ENCODE peak calls at places on chromosomes 7 and 10, in seven cellular contexts. S is aorta; R is AG04450; Y is ovary; N is lower lobe of right lung; V is CD8-positive, alpha-beta memory T cell; C is PC-9. X is an unnamed sample.

GRCh38 chr10:94546616-94547175 is 1.1 kb downstream of the HELLS start:
- DNase-seq in V (no peak), S (no peak), C (no peak), Y (no peak), N (no peak), R (no peak), X (no peak)

GRCh38 chr10:90862908-90863514 is 5.2 kb upstream of the HTR7 start:
- DNase-seq in V (no peak), R (no peak), C (no peak), Y (no peak), N (no peak), S (no peak), X (no peak)

GRCh38 chr10:59995862-59996261 is 89.5 kb upstream of the CCDC6 start:
- DNase-seq in S (no peak), N (no peak), V (no peak), Y (no peak), R (no peak), C (no peak), X (no peak)

GRCh38 chr7:157358041-157358752 is 21.4 kb downstream of the DNAJB6 start:
- DNase-seq in N (no peak), V (no peak), C (no peak), R (no peak), Y (no peak), S (no peak), X (no peak)

GRCh38 chr7:96407427-96407826 is 85.5 kb upstream of the SLC25A13 start:
- DNase-seq in C (no peak), R (no peak), V (no peak), Y (no peak), S (no peak), N (no peak), X (no peak)

GRCh38 chr7:22288212-22288611 is 68.7 kb downstream of the RAPGEF5 start:
- DNase-seq in V (no peak), R (no peak), S (no peak), N (no peak), Y (no peak), C (no peak), X (no peak)

GRCh38 chr7:65609131-65609530 is 235.5 kb downstream of the ZNF92 start:
- DNase-seq in N (no peak), V (no peak), S (no peak), R (no peak), C (no peak), Y (no peak), X (no peak)

GRCh38 chr7:107579546-107579880 is 533 bp upstream of the BCAP29 start:
- DNase-seq in S (no peak), R (no peak), V (no peak), C (no peak), Y (no peak), N (no peak), X (no peak)

GRCh38 chr10:56357018-56357417 is 4.0 kb downstream of the ZWINT start:
- DNase-seq in S (no peak), N (no peak), Y (no peak), R (no peak), C (no peak), V (no peak), X (no peak)

GRCh38 chr7:84981038-84981601 is 205.7 kb downstream of the SEMA3D start:
- DNase-seq in N (no peak), Y (no peak), S (no peak), C (peak), V (no peak), R (no peak), X (no peak)

GRCh38 chr10:87500646-87501048 is 4.0 kb upstream of the MINPP1 start:
- DNase-seq in V (no peak), C (no peak), R (no peak), S (no peak), Y (no peak), N (no peak), X (peak)

GRCh38 chr10:54880943-54881342 is 79.9 kb upstream of the PCDH15 start:
- DNase-seq in S (no peak), C (no peak), N (no peak), Y (no peak), V (no peak), R (no peak), X (no peak)

GRCh38 chr7:140225562-140226249 is 48.9 kb upstream of the KDM7A start:
- DNase-seq in S (no peak), R (no peak), N (no peak), V (peak), Y (no peak), C (no peak), X (no peak)

GRCh38 chr10:73647211-73647874 is 6.1 kb upstream of the MYOZ1 start:
- DNase-seq in N (peak), R (no peak), C (peak), Y (peak), V (peak), S (peak), X (no peak)

GRCh38 chr10:79244841-79245504 is 102.3 kb upstream of the PPIF start:
- DNase-seq in N (no peak), C (no peak), Y (no peak), R (no peak), S (no peak), V (no peak), X (no peak)

GRCh38 chr10:132859084-132859855 is 73.3 kb upstream of the NKX6-2 start:
- DNase-seq in N (peak), Y (no peak), R (no peak), V (no peak), C (no peak), S (peak), X (no peak)

GRCh38 chr10:107619124-107619523 is 454.6 kb upstream of the SORCS1 start:
- DNase-seq in S (no peak), R (no peak), V (no peak), N (no peak), Y (no peak), C (no peak), X (no peak)

GRCh38 chr10:126242352-126243260 is 145.7 kb downstream of the ADAM12 start:
- DNase-seq in V (no peak), N (no peak), C (no peak), Y (peak), R (peak), S (no peak), X (no peak)

GRCh38 chr10:59106441-59106840 is 70.0 kb upstream of the PHYHIPL start:
- DNase-seq in N (no peak), S (no peak), V (no peak), C (no peak), R (no peak), Y (no peak), X (no peak)

GRCh38 chr7:43880596-43880995 is 11.3 kb upstream of the MRPS24 start:
- DNase-seq in R (no peak), V (no peak), N (no peak), S (no peak), Y (no peak), C (no peak), X (no peak)

GRCh38 chr7:139725077-139725476 is 52.7 kb downstream of the HIPK2 start:
- DNase-seq in R (peak), C (no peak), S (peak), N (no peak), Y (no peak), V (no peak), X (peak)

GRCh38 chr7:27112960-27113949 is 10.8 kb upstream of the HOXA2 start:
- DNase-seq in S (peak), V (no peak), N (peak), R (peak), C (peak), Y (no peak), X (no peak)

GRCh38 chr10:86711957-86712708 is 43.8 kb downstream of the LDB3 start:
- DNase-seq in N (no peak), R (no peak), S (peak), Y (no peak), C (peak), V (peak), X (no peak)

GRCh38 chr7:40815022-40815421 is 680.2 kb downstream of the SUGCT start:
- DNase-seq in C (no peak), R (no peak), Y (no peak), V (no peak), S (no peak), N (no peak), X (no peak)

GRCh38 chr7:19932549-19933249 is 159.3 kb upstream of the TMEM196 start:
- DNase-seq in V (no peak), C (no peak), Y (no peak), S (no peak), N (no peak), R (no peak), X (no peak)

GRCh38 chr10:32360241-32360640 is 13.3 kb upstream of the EPC1 start:
- DNase-seq in R (no peak), Y (no peak), C (no peak), N (no peak), S (no peak), V (no peak), X (peak)

GRCh38 chr10:32360884-32361283 is 13.9 kb upstream of the EPC1 start:
- DNase-seq in C (no peak), R (no peak), S (no peak), Y (no peak), N (no peak), V (no peak), X (peak)

GRCh38 chr10:32357056-32357735 is 10.2 kb upstream of the EPC1 start:
- DNase-seq in S (no peak), R (no peak), C (no peak), Y (no peak), N (no peak), V (peak), X (no peak)
- H3K4me3 ChIP-seq in S (no peak), R (no peak), C (no peak), Y (no peak), N (no peak), V (no peak), X (no peak)

GRCh38 chr10:127386606-127387327 is 162.3 kb upstream of the NPS start:
- DNase-seq in S (no peak), V (no peak), R (no peak), N (no peak), Y (peak), C (no peak), X (no peak)
- H3K4me3 ChIP-seq in S (no peak), V (no peak), R (no peak), N (no peak), Y (no peak), C (no peak), X (no peak)

GRCh38 chr7:5596896-5597246 is 173.2 kb upstream of the TNRC18 start:
- DNase-seq in Y (no peak), N (no peak), V (no peak), C (no peak), R (no peak), S (no peak), X (no peak)

GRCh38 chr7:5598769-5599371 is 175.2 kb upstream of the TNRC18 start:
- DNase-seq in S (no peak), C (peak), V (no peak), Y (no peak), N (no peak), R (no peak), X (no peak)

GRCh38 chr7:5598261-5598761 is 174.7 kb upstream of the TNRC18 start:
- DNase-seq in Y (no peak), C (no peak), V (no peak), S (no peak), R (no peak), N (no peak), X (no peak)

GRCh38 chr7:5596046-5596895 is 172.6 kb upstream of the TNRC18 start:
- DNase-seq in Y (peak), V (peak), S (peak), R (peak), N (peak), C (peak), X (no peak)

GRCh38 chr7:5597772-5598171 is 174.1 kb upstream of the TNRC18 start:
- DNase-seq in C (no peak), V (no peak), Y (peak), S (no peak), R (no peak), N (no peak), X (no peak)
- H3K4me3 ChIP-seq in C (no peak), V (no peak), Y (no peak), S (no peak), R (peak), N (no peak), X (no peak)

GRCh38 chr10:16520900-16521299 is 779 bp downstream of the C1QL3 start:
- DNase-seq in R (no peak), C (no peak), S (peak), N (no peak), V (no peak), Y (no peak), X (no peak)

GRCh38 chr10:16518822-16519221 is 2.9 kb downstream of the C1QL3 start:
- DNase-seq in S (no peak), C (no peak), V (no peak), R (no peak), Y (no peak), N (no peak), X (no peak)

GRCh38 chr10:16519908-16520861 is 1.5 kb downstream of the C1QL3 start:
- DNase-seq in S (no peak), N (no peak), C (no peak), R (no peak), Y (no peak), V (no peak), X (no peak)

GRCh38 chr10:16519250-16519907 is 2.3 kb downstream of the C1QL3 start:
- DNase-seq in Y (no peak), V (no peak), R (no peak), N (no peak), S (no peak), C (no peak), X (no peak)

DNA sequence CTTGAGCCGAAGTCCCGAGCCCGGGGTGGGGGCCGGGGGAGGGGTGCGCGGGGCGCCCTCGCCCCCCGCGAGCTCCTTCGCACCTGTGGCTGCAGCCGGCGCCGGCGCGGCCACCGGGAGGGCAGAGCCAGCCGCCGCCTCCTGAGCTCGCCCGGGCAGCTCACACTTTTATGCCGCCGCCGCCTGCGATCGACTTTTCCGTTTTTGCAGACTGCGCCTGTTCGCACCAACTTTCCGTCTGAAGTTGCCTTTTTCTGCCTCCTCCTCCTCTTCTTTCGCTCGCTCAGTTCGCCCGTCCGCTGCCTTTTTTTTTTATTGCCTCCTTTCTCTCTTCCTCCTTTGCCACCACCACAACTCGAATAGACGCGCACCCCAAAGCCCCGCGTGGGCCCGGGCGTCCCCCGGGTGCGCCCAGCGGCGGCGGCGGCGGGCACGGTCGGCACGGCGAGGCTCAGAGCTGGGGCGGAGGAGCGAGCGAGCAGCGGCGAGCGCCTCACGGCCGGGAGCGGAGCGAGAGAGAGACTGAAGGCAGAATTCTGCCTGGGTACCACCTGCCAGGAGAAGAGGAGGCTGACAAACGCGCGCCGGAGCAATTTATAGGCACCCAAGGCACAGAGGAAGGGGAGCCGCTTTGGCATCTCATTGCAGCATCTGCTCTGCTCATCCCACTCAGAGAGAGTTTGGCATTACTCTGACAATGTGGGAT is at the start of gene C1QL3:
- DNase-seq in C (no peak), N (no peak), V (no peak), S (no peak), R (no peak), Y (no peak), X (no peak)
- H3K4me3 ChIP-seq in C (no peak), N (peak), V (no peak), S (peak), R (peak), Y (peak), X (peak)

DNA sequence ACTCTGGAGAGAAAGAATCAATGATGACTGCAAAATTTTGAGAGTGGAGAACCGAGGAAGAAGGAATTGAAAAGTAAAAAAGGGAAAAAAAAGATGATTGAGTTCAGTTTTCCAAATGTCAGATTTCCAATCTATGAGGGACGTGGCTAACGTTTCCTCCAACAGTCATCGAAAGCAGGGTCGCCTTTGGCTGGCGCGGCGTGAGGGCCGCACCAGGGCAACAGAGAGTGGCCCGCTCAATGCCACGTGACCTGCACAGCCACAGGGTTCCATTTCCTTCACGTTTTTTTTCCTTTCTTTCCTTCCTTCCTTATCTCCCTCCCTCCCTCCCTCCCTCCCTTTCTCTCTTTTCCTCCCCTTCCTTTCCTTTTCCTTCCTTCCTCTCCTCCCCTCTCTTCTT is 101.9 kb downstream of the WDR37 start:
- DNase-seq in S (no peak), V (no peak), N (no peak), C (no peak), Y (no peak), R (no peak), X (no peak)
- H3K4me3 ChIP-seq in S (no peak), V (no peak), N (no peak), C (no peak), Y (no peak), R (no peak), X (no peak)

GRCh38 chr7:147400926-147401325 is 1189.6 kb upstream of the C7orf33 start:
- DNase-seq in N (no peak), S (no peak), R (no peak), Y (no peak), V (no peak), C (no peak), X (no peak)

GRCh38 chr7:147394329-147394728 is 1196.2 kb upstream of the C7orf33 start:
- DNase-seq in V (no peak), R (no peak), C (no peak), N (no peak), S (no peak), Y (no peak), X (no peak)

GRCh38 chr7:147405621-147406020 is 1184.9 kb upstream of the C7orf33 start:
- DNase-seq in N (no peak), S (no peak), Y (no peak), C (no peak), V (no peak), R (no peak), X (no peak)

GRCh38 chr7:147400221-147400689 is 1190.3 kb upstream of the C7orf33 start:
- DNase-seq in R (peak), S (no peak), Y (no peak), C (no peak), N (no peak), V (no peak), X (no peak)
- H3K4me3 ChIP-seq in R (no peak), S (peak), Y (no peak), C (no peak), N (no peak), V (no peak), X (no peak)

X was measured in LNCaP clone FGC.